ENCODE peak calls at places on chromosomes 3 and 15, in four cellular contexts. S, L, W and F are unnamed samples.

GRCh38 chr15:61097852-61098251 is 131.2 kb downstream of the RORA start:
- DNase-seq in W (no peak), L (no peak), S (no peak), F (no peak)

GRCh38 chr3:55017876-55018275 is 90.0 kb upstream of the LRTM1 start:
- DNase-seq in L (no peak), W (no peak), S (no peak), F (no peak)

GRCh38 chr15:59208850-59209249 is 2.2 kb downstream of the LDHAL6B start:
- DNase-seq in W (no peak), L (no peak), S (no peak), F (no peak)

GRCh38 chr3:62755285-62755684 is 119.9 kb downstream of the CADPS start:
- DNase-seq in L (no peak), W (no peak), S (no peak), F (no peak)

GRCh38 chr3:58333206-58334012 is 717 bp downstream of the PXK start:
- DNase-seq in W (no peak), L (peak; percentile 13), S (no peak), F (peak; percentile 21)

GRCh38 chr15:29822100-29822684 is at the start of gene TJP1:
- DNase-seq in L (peak; percentile 84), S (no peak), W (peak; percentile 39), F (peak; percentile 87)

GRCh38 chr15:48856947-48857346 is 21.0 kb upstream of the EID1 start:
- DNase-seq in W (no peak), L (no peak), S (no peak), F (no peak)

GRCh38 chr3:126816323-126816722 is 112.3 kb downstream of the CHCHD6 start:
- DNase-seq in S (no peak), L (no peak), W (no peak), F (no peak)

GRCh38 chr3:190017575-190018288 is 103.0 kb downstream of the P3H2 start:
- DNase-seq in L (peak; percentile 77), S (no peak), W (no peak), F (no peak)

GRCh38 chr3:152778001-152778400 is 56.9 kb upstream of the P2RY1 start:
- DNase-seq in S (no peak), W (no peak), L (no peak), F (no peak)

GRCh38 chr3:152785051-152785450 is 49.9 kb upstream of the P2RY1 start:
- DNase-seq in W (no peak), S (no peak), L (no peak), F (no peak)

GRCh38 chr3:152780553-152780952 is 54.4 kb upstream of the P2RY1 start:
- DNase-seq in L (no peak), S (no peak), W (no peak), F (no peak)

GRCh38 chr3:152779649-152780048 is 55.3 kb upstream of the P2RY1 start:
- DNase-seq in S (no peak), L (no peak), W (no peak), F (no peak)
- TF ChIP-seq CHD4 in S (no peak), L (no peak), W (no peak), F (no peak)

GRCh38 chr3:182117131-182117530 is 405.4 kb downstream of the SOX2 start:
- DNase-seq in L (no peak), S (no peak), W (no peak), F (no peak)

GRCh38 chr3:182118081-182118480 is 406.4 kb downstream of the SOX2 start:
- DNase-seq in W (no peak), S (no peak), L (no peak), F (no peak)

GRCh38 chr3:182116386-182116785 is 404.7 kb downstream of the SOX2 start:
- DNase-seq in L (no peak), W (no peak), S (no peak), F (no peak)

GRCh38 chr3:182115328-182116045 is 403.8 kb downstream of the SOX2 start:
- DNase-seq in S (no peak), W (no peak), L (no peak), F (no peak)

GRCh38 chr3:182117583-182117982 is 405.9 kb downstream of the SOX2 start:
- DNase-seq in S (no peak), W (no peak), L (no peak), F (no peak)
- TF ChIP-seq CHD4 in S (no peak), W (no peak), L (no peak), F (no peak)

GRCh38 chr3:188326968-188327367 is 173.0 kb downstream of the LPP start:
- DNase-seq in S (no peak), W (no peak), L (no peak), F (no peak)
- TF ChIP-seq CHD4 in S (no peak), W (no peak), L (no peak), F (no peak)

GRCh38 chr3:29527251-29527650 is 246.4 kb downstream of the RBMS3 start:
- DNase-seq in S (no peak), W (no peak), L (no peak), F (no peak)
- TF ChIP-seq CHD4 in S (no peak), W (no peak), L (no peak), F (no peak)

GRCh38 chr3:191136347-191136746 is 62.7 kb upstream of the OSTN start:
- DNase-seq in S (no peak), W (peak; percentile 18), L (peak; percentile 8), F (no peak)

GRCh38 chr3:191143224-191143623 is 55.8 kb upstream of the OSTN start:
- DNase-seq in S (no peak), W (no peak), L (no peak), F (no peak)

GRCh38 chr3:191138937-191139336 is 60.1 kb upstream of the OSTN start:
- DNase-seq in S (no peak), L (no peak), W (no peak), F (no peak)

GRCh38 chr3:191139771-191140170 is 59.3 kb upstream of the OSTN start:
- DNase-seq in W (no peak), S (no peak), L (no peak), F (no peak)

DNA sequence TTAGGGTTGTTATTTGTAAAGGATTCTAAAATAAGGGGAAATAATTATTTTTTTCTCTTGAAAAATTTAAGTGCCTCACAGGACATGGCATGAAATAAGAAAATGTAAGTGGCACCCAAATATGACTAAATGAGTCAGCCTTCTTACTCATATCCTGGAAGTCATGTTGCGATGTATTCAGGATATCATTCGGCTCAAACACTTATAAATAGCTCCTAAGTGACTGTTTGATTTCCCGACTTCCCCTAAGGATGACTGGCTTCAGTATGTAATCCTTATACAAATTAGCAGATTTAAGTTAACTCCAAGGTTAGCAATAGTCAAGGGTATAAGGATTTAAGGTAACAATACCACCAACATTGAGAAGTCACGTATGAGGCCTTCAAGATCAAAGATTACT is 57.3 kb upstream of the OSTN start:
- DNase-seq in S (no peak), W (no peak), L (peak; percentile 34), F (no peak)
- TF ChIP-seq CHD4 in S (no peak), W (no peak), L (no peak), F (no peak)

DNA sequence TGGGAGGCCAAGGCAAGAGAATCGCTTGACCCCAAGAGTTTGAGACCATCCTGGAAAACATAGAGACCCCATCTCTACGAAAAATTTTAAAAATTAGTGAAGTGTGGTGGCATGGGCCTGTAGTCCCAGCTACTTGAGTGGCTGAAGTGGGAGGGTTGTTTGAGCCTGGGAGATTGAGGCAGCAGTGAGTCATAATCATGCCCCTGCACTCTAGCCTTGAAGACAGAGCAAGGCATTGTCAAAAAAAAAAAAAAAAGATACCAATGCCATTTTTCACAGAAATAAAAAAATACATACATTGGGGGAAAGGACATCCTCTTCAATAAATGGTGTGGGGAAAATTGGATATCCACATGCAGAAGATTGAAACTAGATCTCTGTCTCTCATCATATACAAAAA is 74.6 kb downstream of the CERS3 start:
- DNase-seq in S (no peak), L (no peak), W (no peak), F (no peak)
- TF ChIP-seq CHD4 in S (no peak), L (no peak), W (no peak), F (no peak)

GRCh38 chr3:107206141-107206540 is 171.1 kb upstream of the CCDC54 start:
- DNase-seq in L (peak; percentile 51), S (no peak), W (peak; percentile 32), F (peak; percentile 50)
- TF ChIP-seq CHD4 in L (no peak), S (no peak), W (no peak), F (no peak)

GRCh38 chr3:7800006-7800780 is 701.4 kb upstream of the LMCD1 start:
- DNase-seq in W (no peak), S (no peak), L (no peak), F (no peak)
- TF ChIP-seq CHD4 in W (no peak), S (no peak), L (no peak), F (no peak)

GRCh38 chr3:29720660-29721059 is 439.8 kb downstream of the RBMS3 start:
- DNase-seq in L (no peak), W (no peak), S (no peak), F (no peak)
- TF ChIP-seq CHD4 in L (no peak), W (no peak), S (no peak), F (no peak)

GRCh38 chr15:98904466-98905048 is 103.0 kb downstream of the PGPEP1L start:
- DNase-seq in S (no peak), L (peak; percentile 85), W (peak; percentile 41), F (peak; percentile 51)
- TF ChIP-seq CHD4 in S (no peak), L (no peak), W (no peak), F (no peak)